ENCODE peak calls at places on chromosomes 4 and X, in four cellular contexts. R, B, Q and I are unnamed samples.

GRCh38 chr4:126338572-126338971 is 1023.8 kb downstream of the FAT4 start:
- DNase-seq in R (no peak), B (no peak), Q (no peak), I (no peak)

GRCh38 chrX:151996329-151996728 is 21.9 kb upstream of the GABRE start:
- DNase-seq in R (no peak), B (no peak), Q (no peak), I (no peak)

GRCh38 chrX:148620023-148620422 is 119.6 kb downstream of the AFF2 start:
- DNase-seq in R (no peak), B (no peak), Q (no peak), I (no peak)

GRCh38 chrX:57266871-57267270 is 19.6 kb upstream of the FAAH2 start:
- DNase-seq in R (no peak), B (no peak), Q (no peak), I (no peak)

GRCh38 chrX:153551135-153551534 is 33.7 kb downstream of the ATP2B3 start:
- DNase-seq in R (no peak), B (no peak), Q (peak; percentile 69), I (no peak)

GRCh38 chr4:33696586-33696985 is 2547.7 kb downstream of the ARAP2 start:
- DNase-seq in R (no peak), B (no peak), Q (peak; percentile 62), I (no peak)

GRCh38 chr4:158159718-158160094 is 13.1 kb downstream of the GASK1B start:
- DNase-seq in R (no peak), B (no peak), Q (no peak), I (no peak)

GRCh38 chrX:154411981-154412340 is 622 bp downstream of the TAFAZZIN start:
- DNase-seq in R (no peak), B (peak; percentile 60), Q (peak; percentile 52), I (peak; percentile 44)

GRCh38 chrX:48487362-48487785 is 11.4 kb downstream of the FTSJ1 start:
- DNase-seq in R (peak; percentile 37), B (no peak), Q (peak; percentile 99), I (no peak)

GRCh38 chrX:56787734-56788152 is 58.7 kb downstream of the NBDY start:
- DNase-seq in R (no peak), B (no peak), Q (no peak), I (no peak)

GRCh38 chrX:15418707-15419181 is 34.5 kb upstream of the VEGFD start:
- DNase-seq in R (no peak), B (no peak), Q (no peak), I (no peak)

GRCh38 chr4:151820004-151820403 is 59.2 kb upstream of the GATB start:
- DNase-seq in R (no peak), B (no peak), Q (no peak), I (no peak)

GRCh38 chr4:3108211-3108610 is 33.7 kb downstream of the HTT start:
- DNase-seq in R (no peak), B (no peak), Q (peak; percentile 69), I (no peak)

GRCh38 chr4:3107271-3108185 is 33.0 kb downstream of the HTT start:
- DNase-seq in R (no peak), B (no peak), Q (peak; percentile 51), I (no peak)

GRCh38 chr4:3112241-3112978 is 37.9 kb downstream of the HTT start:
- DNase-seq in R (no peak), B (no peak), Q (peak; percentile 6), I (no peak)

GRCh38 chr4:3111461-3111860 is 37.0 kb downstream of the HTT start:
- DNase-seq in R (no peak), B (no peak), Q (peak; percentile 80), I (no peak)

GRCh38 chr4:3106339-3107186 is 32.1 kb downstream of the HTT start:
- DNase-seq in R (peak; percentile 73), B (peak; percentile 88), Q (peak; percentile 94), I (peak; percentile 85)
- H3K4me3 ChIP-seq in R (no peak overlapping the region), B (no peak overlapping the region), Q (no peak overlapping the region), I (no peak overlapping the region)

DNA sequence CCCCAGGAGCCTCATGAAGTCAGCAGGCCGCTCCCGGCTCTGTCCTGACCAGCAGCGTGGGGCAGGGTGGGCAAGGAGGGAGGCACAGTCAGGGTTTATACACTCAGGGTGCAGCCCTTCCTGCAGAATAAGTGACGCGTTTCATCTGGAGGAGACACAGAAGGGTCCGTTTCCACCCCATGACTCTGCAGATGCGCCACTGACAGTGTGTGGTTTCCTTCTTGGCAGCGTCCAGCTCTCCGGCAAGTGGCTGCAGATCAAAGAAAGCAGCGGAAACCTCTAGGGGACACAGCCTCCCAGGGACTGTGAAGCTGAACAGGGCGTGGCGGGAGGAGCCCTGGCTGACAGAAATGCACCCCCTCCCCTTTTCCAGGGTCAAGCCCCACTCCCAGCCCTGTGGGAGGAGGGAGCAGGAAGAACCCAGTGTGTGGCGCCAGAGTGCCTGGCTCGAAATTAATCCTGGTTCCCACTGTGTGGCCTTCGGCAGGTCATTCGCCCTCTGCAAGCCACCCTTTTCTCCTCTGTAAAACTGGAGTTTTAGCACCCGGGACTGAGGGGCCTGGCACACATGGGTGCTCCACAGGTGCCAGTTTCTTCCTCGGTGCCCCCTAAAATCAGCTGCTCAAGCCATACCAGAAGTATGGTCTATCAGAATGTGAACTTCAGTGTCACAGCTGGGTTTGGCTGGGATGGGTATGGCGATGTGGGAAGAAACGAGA is 17.3 kb upstream of the TBC1D14 start:
- DNase-seq in R (no peak), B (peak; percentile 53), Q (peak; percentile 65), I (no peak)
- TF ChIP-seq CTCF in R (no peak), B (no peak), Q (no peak), I (no peak)

GRCh38 chrX:38327775-38328081 is 419 bp upstream of the RPGR start:
- DNase-seq in R (no peak), B (no peak), Q (no peak), I (no peak)
- H3K4me3 ChIP-seq in R (peak overlapping the region; percentile 31), B (no peak overlapping the region), Q (peak overlapping the region; percentile 73), I (peak overlapping the region; percentile 76)

DNA sequence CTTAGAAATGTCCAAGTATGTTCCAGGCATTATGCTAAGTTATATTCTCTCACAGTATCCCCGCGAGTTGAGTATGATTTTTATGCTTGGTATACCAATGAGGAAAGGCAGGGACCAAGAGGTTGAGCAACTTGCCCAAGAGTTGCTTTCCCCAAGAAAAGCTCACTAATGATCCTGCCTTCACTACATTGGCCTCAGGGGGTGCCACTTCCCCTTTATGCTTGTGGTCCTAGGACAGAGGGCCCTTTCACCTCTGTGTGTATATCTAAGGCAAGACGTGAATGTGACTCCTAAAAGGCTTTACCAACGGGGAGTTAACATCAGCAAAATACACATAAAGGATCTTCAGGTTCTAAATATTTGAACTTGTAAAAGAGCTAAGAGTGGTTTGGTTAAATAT is 164.4 kb upstream of the CPEB2 start:
- DNase-seq in R (no peak), B (no peak), Q (no peak), I (no peak)
- TF ChIP-seq CTCF in R (no peak), B (no peak), Q (no peak), I (no peak)

GRCh38 chr4:184348311-184349233 is 125.8 kb downstream of the IRF2 start:
- DNase-seq in R (peak; percentile 39), B (no peak), Q (peak; percentile 24), I (no peak)

GRCh38 chr4:184349283-184350039 is 124.9 kb downstream of the IRF2 start:
- DNase-seq in R (no peak), B (no peak), Q (no peak), I (no peak)

GRCh38 chr4:184350964-184351363 is 123.4 kb downstream of the IRF2 start:
- DNase-seq in R (no peak), B (no peak), Q (no peak), I (no peak)

GRCh38 chr4:184351560-184352451 is 122.5 kb downstream of the IRF2 start:
- DNase-seq in R (no peak), B (no peak), Q (no peak), I (no peak)

DNA sequence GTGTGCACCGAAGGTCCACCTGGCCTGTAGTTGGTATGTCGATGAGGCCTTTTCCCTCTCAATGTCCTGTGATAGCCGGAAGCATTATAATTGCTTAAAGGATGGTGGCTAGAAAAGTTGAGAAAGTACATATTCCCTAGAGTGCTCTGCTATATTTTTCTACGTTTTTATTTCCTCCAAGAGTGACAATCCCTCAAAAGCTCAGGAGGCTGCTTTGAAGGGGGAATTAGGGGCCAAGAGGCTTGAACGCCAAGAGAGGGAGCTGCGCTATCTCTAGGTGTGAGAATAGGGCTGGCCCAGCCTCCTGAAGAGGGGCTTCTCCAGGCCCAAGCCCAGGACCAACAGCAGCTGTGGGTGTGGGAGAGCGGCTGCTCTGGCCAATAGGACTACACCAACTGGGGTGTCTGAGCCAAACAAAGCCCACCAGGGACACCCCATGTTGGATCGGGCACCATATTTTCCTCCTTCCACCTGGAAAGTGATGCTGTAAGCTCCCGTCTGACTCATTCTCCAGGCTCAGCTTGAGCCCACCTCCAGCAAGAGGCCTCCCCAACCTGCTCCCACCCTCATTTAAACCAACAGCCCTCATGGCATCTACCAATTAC is 124.0 kb downstream of the IRF2 start:
- DNase-seq in R (no peak), B (no peak), Q (no peak), I (no peak)
- H3K4me3 ChIP-seq in R (no peak overlapping the region), B (no peak overlapping the region), Q (no peak overlapping the region), I (no peak overlapping the region)